ENCODE peak calls at places on chromosomes 7 and 10, in six cellular contexts. W, F, X, K, O and J are unnamed samples.

GRCh38 chr7:77910124-77910523 is 111.6 kb downstream of the PHTF2 start:
- DNase-seq in O (no peak), X (no peak), K (no peak), W (no peak), F (no peak), J (no peak)

GRCh38 chr10:14386202-14386593 is 55.5 kb upstream of the FRMD4A start:
- DNase-seq in W (no peak), F (no peak), K (no peak), O (peak; percentile 93), X (no peak), J (peak; percentile 94)

GRCh38 chr10:122721111-122721510 is 21.5 kb upstream of the C10orf120 start:
- DNase-seq in O (no peak), W (no peak), X (no peak), F (no peak), K (no peak), J (no peak)

GRCh38 chr7:76193881-76194280 is 7.8 kb upstream of the SRRM3 start:
- DNase-seq in X (no peak), O (no peak), W (no peak), F (no peak), K (no peak), J (no peak)

GRCh38 chr10:86046845-86047460 is 319.6 kb downstream of the GRID1 start:
- DNase-seq in O (no peak), K (no peak), X (no peak), F (no peak), W (peak; percentile 78), J (peak; percentile 48)

GRCh38 chr7:55370001-55370400 is 4.9 kb downstream of the LANCL2 start:
- DNase-seq in W (no peak), X (no peak), F (no peak), O (no peak), K (no peak), J (no peak)

GRCh38 chr7:5143106-5143505 is 46.9 kb upstream of the WIPI2 start:
- DNase-seq in F (no peak), K (peak; percentile 38), O (no peak), X (no peak), W (no peak), J (no peak)

GRCh38 chr10:683448-684071 is 5.9 kb downstream of the DIP2C start:
- DNase-seq in F (no peak), K (no peak), W (no peak), X (no peak), O (no peak), J (peak; percentile 18)

GRCh38 chr7:21603972-21604749 is 61.3 kb downstream of the DNAH11 start:
- DNase-seq in K (no peak), W (no peak), X (no peak), O (no peak), F (no peak), J (no peak)

GRCh38 chr10:49579621-49580020 is 30.5 kb upstream of the SLC18A3 start:
- DNase-seq in X (no peak), F (no peak), K (no peak), W (no peak), O (no peak), J (no peak)

GRCh38 chr7:156009569-156009968 is 197.3 kb upstream of the SHH start:
- DNase-seq in K (no peak), F (no peak), X (no peak), O (no peak), W (no peak), J (no peak)

GRCh38 chr7:122689346-122690109 is 9.4 kb downstream of the RNF133 start:
- DNase-seq in F (no peak), O (no peak), W (peak; percentile 56), K (no peak), X (no peak), J (no peak)

GRCh38 chr7:74355091-74355490 is 65.9 kb downstream of the CLIP2 start:
- DNase-seq in O (peak; percentile 81), F (peak; percentile 30), X (no peak), W (no peak), K (no peak), J (no peak)

GRCh38 chr7:128365432-128365831 is 3.9 kb upstream of the PRRT4 start:
- DNase-seq in W (no peak), F (no peak), K (no peak), X (no peak), O (no peak), J (no peak)

GRCh38 chr7:69898189-69898588 is 299.9 kb downstream of the AUTS2 start:
- DNase-seq in K (no peak), X (no peak), O (no peak), W (no peak), F (no peak), J (no peak)

GRCh38 chr7:77866791-77867190 is 68.2 kb downstream of the PHTF2 start:
- DNase-seq in K (no peak), W (no peak), O (peak; percentile 58), X (no peak), F (no peak), J (peak; percentile 40)

GRCh38 chr10:1151071-1152033 is 95.2 kb downstream of the WDR37 start:
- DNase-seq in X (no peak), K (no peak), F (no peak), O (peak; percentile 32), W (no peak), J (peak; percentile 49)

GRCh38 chr7:43784030-43785001 is 25.8 kb downstream of the BLVRA start:
- DNase-seq in K (no peak), F (no peak), X (no peak), W (no peak), O (no peak), J (no peak)

GRCh38 chr7:43782768-43783555 is 24.5 kb downstream of the BLVRA start:
- DNase-seq in K (no peak), O (no peak), F (no peak), X (no peak), W (no peak), J (no peak)

GRCh38 chr7:43779032-43779812 is 20.7 kb downstream of the BLVRA start:
- DNase-seq in F (no peak), K (no peak), W (no peak), O (no peak), X (no peak), J (no peak)

GRCh38 chr7:43785425-43785824 is 26.9 kb downstream of the BLVRA start:
- DNase-seq in W (no peak), K (no peak), O (peak; percentile 84), X (no peak), F (peak; percentile 40), J (peak; percentile 44)

DNA sequence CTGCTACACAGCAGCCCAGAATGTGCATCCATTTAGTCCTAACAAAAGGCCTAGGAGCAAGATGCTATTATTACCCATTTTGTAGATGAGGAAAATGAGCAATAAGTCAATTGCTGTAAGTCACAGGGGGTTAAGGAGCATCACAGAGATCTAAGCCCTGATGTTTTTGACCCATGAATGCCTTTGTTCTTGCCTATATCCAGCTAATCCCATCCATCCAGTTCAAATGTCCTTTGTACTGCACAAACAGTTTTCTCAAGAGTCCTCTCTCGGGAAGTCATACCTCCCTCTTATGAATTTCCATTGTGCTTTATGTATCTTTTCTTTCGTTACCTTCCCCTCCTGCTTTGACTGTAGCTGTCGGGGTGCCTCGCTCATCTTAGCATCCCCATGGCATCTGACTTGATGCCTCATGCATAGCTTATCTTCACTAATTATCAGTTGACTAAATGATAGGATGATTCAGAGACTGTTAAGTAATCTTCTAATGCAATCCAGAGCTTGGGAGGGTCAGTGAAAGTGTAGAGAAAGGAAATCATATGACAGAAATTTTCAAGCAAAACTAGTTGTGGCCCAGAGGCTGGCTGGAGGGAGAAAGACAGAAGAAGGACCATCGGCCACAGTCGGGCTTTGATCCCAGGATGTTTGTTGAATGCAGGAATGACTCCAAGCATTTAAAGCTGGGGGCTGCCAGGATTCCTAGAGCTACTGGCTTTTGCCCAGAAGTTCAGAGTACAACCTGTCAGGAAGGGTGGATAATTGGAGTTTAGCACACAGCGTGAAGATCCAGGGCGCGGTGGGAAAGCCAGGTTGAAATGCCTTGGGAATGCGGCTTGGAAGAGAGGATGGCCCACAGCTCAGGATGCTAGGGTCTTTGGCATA is 23.5 kb downstream of the BLVRA start:
- DNase-seq in O (peak; percentile 70), K (no peak), X (no peak), F (no peak), W (no peak), J (peak; percentile 20)
- H3K27ac ChIP-seq in O (no peak overlapping the region), K (no peak overlapping the region), X (no peak overlapping the region), F (peak overlapping the region; percentile 17), W (no peak overlapping the region), J (no peak overlapping the region)

GRCh38 chr10:53548664-53549063 is 776.1 kb upstream of the MBL2 start:
- DNase-seq in O (no peak), F (no peak), K (no peak), X (no peak), W (no peak), J (no peak)
- H3K27ac ChIP-seq in O (no peak overlapping the region), F (no peak overlapping the region), K (no peak overlapping the region), X (no peak overlapping the region), W (no peak overlapping the region), J (no peak overlapping the region)

DNA sequence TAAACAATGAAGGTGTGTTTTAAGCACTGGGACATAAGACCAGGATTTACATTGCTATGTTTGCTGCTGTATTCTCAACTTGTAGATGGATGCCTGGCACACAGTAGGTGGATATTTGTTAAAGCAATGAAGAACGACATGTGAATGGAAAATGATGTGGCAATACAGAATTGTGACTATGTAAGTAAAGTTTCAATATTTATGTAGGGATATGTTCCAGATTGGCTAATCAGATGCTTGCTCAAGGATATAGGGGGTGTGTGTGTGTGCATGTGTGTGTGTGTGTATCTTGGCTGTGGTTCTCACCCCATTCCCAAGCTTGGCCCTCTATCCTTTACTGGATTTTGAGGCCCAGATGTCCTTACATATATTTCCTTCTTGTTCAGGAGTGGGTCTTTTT is 42.7 kb upstream of the LAMB1 start:
- DNase-seq in O (no peak), F (no peak), K (no peak), W (no peak), X (no peak), J (no peak)
- H3K27ac ChIP-seq in O (no peak overlapping the region), F (no peak overlapping the region), K (no peak overlapping the region), W (no peak overlapping the region), X (no peak overlapping the region), J (no peak overlapping the region)

GRCh38 chr10:132388901-132389630 is 7.9 kb upstream of the PWWP2B start:
- DNase-seq in W (peak; percentile 79), O (no peak), F (peak; percentile 38), X (no peak), K (no peak), J (no peak)

GRCh38 chr10:132386419-132386831 is 10.6 kb upstream of the PWWP2B start:
- DNase-seq in F (peak; percentile 8), O (no peak), K (no peak), X (no peak), W (no peak), J (no peak)

GRCh38 chr10:132385721-132386418 is 11.1 kb upstream of the PWWP2B start:
- DNase-seq in O (no peak), K (no peak), W (no peak), X (no peak), F (peak; percentile 16), J (no peak)

GRCh38 chr10:132389631-132390454 is 7.2 kb upstream of the PWWP2B start:
- DNase-seq in F (peak; percentile 10), X (no peak), W (no peak), K (no peak), O (no peak), J (no peak)

DNA sequence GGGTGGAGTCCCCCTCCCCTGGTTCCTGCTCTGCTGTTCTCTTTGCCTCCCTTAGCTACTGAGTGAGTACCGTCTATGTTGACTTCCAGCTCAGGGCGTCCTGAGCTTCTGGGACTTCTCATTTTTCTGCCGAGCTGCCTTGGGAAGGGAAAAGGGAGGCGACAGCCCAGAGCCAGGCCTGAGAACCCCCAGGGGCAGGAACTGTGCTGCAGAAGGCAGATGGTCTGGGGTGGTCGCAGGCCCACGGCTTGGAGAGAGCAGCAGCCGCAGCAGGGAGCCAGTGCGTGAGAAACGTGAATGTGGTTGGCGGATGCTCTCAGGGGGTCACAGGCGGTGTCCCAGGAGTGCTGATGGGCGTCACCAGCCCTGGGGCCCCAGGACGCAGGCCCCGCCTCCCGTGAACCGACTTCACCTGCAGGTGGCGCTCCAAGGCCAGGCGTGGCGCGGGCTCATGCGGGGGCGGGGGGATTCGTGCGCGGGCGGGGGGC is 9.2 kb upstream of the PWWP2B start:
- DNase-seq in F (peak; percentile 84), X (peak; percentile 72), O (no peak), W (peak; percentile 94), K (peak; percentile 87), J (no peak)
- H3K27ac ChIP-seq in F (no peak overlapping the region), X (peak overlapping the region; percentile 13), O (no peak overlapping the region), W (no peak overlapping the region), K (peak overlapping the region; percentile 2), J (no peak overlapping the region)